ENCODE peak calls at places on chromosomes 11 and 22, in nine cellular contexts. D is dorsolateral prefrontal cortex; B is cardiac muscle cell; U is aorta; W is hepatocyte; E is AG04450; F is right cardiac atrium; C is CD8-positive, alpha-beta T cell; P is OCI-LY7. V is an unnamed sample.

GRCh38 chr11:103420593-103420992 is 311.4 kb downstream of the DYNC2H1 start:
- DNase-seq in D (no peak), B (no peak), U (no peak), W (no peak), E (no peak), F (no peak), C (no peak), P (no peak), V (no peak)

GRCh38 chr22:38262051-38262795 is 10.6 kb downstream of the TMEM184B start:
- DNase-seq in D (peak; percentile 76), B (no peak), U (peak; percentile 61), W (no peak), E (no peak), F (peak; percentile 81), C (peak; percentile 42), P (peak; percentile 64), V (peak; percentile 83)

GRCh38 chr22:24244144-24244787 is 616 bp downstream of the GGT5 start:
- DNase-seq in D (no peak), B (peak; percentile 83), U (peak; percentile 54), W (no peak), E (no peak), F (peak; percentile 80), C (no peak), P (peak; percentile 30), V (no peak)

GRCh38 chr11:64859542-64860414 is 15.3 kb upstream of the CDC42BPG start:
- DNase-seq in D (no peak), B (no peak), U (no peak), W (no peak), E (no peak), F (peak; percentile 58), C (peak; percentile 72), P (peak; percentile 85), V (peak; percentile 98)

GRCh38 chr11:35937751-35938150 is 6.1 kb upstream of the LDLRAD3 start:
- DNase-seq in D (no peak), B (no peak), U (no peak), W (no peak), E (no peak), F (no peak), C (no peak), P (no peak), V (no peak)

GRCh38 chr11:108698844-108699642 is 34.2 kb downstream of the DDX10 start:
- DNase-seq in D (no peak), B (no peak), U (no peak), W (no peak), E (no peak), F (no peak), C (no peak), P (no peak), V (peak; percentile 40)

GRCh38 chr22:19196841-19197612 is 18.5 kb upstream of the SLC25A1 start:
- DNase-seq in D (no peak), B (no peak), U (no peak), W (no peak), E (no peak), F (no peak), C (no peak), P (no peak), V (no peak)

GRCh38 chr11:120306519-120307242 is 18.4 kb upstream of the TLCD5 start:
- DNase-seq in D (no peak), B (peak; percentile 85), U (peak; percentile 72), W (peak; percentile 81), E (peak; percentile 63), F (no peak), C (no peak), P (no peak), V (no peak)

DNA sequence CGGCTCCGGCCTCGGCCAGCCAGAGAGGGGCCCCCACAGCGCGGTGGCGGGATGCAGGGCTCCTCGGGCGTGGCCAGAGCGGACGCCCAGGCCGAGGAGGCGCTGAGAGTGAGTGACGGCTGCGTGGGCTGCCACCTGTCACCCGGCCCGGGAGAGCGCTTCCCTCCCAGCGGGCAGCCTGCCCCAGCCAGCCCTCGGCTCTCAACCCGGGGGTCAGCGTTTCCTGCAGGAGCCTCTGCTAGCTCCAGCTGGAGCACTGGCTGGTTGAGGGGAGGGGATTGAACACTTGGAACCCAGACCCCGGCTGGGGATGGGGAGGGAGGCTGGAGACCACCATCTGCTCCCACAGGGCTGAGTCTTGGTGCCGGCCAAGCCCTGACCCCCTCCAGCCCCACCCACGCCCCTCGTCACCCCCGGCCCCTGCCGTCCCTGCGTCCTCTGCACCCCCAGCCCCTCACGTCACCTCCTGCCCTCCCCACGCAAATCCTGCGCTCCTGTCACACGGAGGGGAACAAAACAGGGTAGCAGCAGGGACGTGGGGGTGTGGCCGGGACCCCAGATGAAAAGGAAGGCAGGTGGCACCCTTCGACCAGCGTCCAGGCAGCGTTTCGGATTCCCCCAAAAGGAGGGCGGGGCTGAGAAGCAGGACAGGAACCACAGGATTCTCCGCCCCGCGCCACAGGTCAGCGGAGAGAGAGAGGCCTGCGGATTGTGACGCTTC is 156.9 kb downstream of the BRD1 start:
- DNase-seq in D (no peak), B (no peak), U (peak; percentile 46), W (no peak), E (no peak), F (no peak), C (no peak), P (no peak), V (no peak)
- H3K4me3 ChIP-seq in D (peak overlapping the region; percentile 41), B (peak overlapping the region; percentile 16), U (no peak overlapping the region), W (no peak overlapping the region), E (no peak overlapping the region), F (peak overlapping the region; percentile 27), C (peak overlapping the region; percentile 48), P (no peak overlapping the region), V (no peak overlapping the region)

DNA sequence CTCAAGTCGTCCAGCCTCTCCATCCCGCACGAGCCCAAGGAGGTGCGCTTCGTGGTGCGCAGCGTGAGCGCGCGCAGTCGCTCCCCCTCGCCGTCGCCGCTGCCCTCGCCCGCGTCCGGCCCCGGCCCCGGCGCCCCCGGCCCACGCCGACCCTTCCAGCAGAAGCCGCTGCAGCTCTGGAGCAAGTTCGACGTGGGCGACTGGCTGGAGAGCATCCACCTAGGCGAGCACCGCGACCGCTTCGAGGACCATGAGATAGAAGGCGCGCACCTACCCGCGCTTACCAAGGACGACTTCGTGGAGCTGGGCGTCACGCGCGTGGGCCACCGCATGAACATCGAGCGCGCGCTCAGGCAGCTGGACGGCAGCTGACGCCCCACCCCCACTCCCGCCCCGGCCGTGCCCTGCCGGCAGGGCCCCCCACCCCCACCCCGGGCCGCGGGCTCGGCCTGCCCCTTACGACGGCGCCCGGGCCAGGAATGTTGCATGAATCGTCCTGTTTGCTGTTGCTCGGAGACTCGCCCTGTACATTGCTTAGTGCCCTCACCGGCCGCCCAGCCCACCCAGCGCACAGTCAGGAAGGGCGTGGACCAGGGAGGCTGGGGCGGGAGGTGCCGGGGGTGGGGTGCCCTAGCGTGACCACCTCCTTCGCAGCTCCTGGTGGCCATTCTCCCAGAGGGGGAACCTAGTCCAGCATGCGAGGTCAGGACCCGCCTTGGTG is 6.9 kb upstream of the ACR start:
- DNase-seq in D (peak; percentile 46), B (peak; percentile 12), U (no peak), W (no peak), E (no peak), F (peak; percentile 73), C (no peak), P (no peak), V (no peak)
- H3K4me3 ChIP-seq in D (no peak overlapping the region), B (no peak overlapping the region), U (no peak overlapping the region), W (no peak overlapping the region), E (no peak overlapping the region), F (no peak overlapping the region), C (no peak overlapping the region), P (no peak overlapping the region), V (no peak overlapping the region)

GRCh38 chr11:9577551-9577950 is 4.1 kb downstream of the WEE1 start:
- DNase-seq in D (no peak), B (peak; percentile 67), U (no peak), W (no peak), E (no peak), F (no peak), C (no peak), P (peak; percentile 46), V (peak; percentile 38)

GRCh38 chr11:9575531-9576240 is 2.2 kb downstream of the WEE1 start:
- DNase-seq in D (no peak), B (no peak), U (no peak), W (no peak), E (no peak), F (no peak), C (no peak), P (peak; percentile 55), V (no peak)

GRCh38 chr11:9574806-9575530 is 1.5 kb downstream of the WEE1 start:
- DNase-seq in D (no peak), B (peak; percentile 92), U (peak; percentile 63), W (peak; percentile 89), E (peak; percentile 56), F (peak; percentile 72), C (no peak), P (no peak), V (peak; percentile 43)

GRCh38 chr11:9574556-9574805 is 1.0 kb downstream of the WEE1 start:
- DNase-seq in D (no peak), B (peak; percentile 55), U (no peak), W (no peak), E (no peak), F (peak; percentile 81), C (no peak), P (no peak), V (peak; percentile 37)

GRCh38 chr11:9577032-9577431 is 3.6 kb downstream of the WEE1 start:
- DNase-seq in D (no peak), B (peak; percentile 58), U (no peak), W (no peak), E (no peak), F (no peak), C (no peak), P (no peak), V (no peak)
- H3K4me3 ChIP-seq in D (no peak overlapping the region), B (peak overlapping the region; percentile 53), U (peak overlapping the region; percentile 97), W (peak overlapping the region; percentile 20), E (peak overlapping the region; percentile 82), F (peak overlapping the region; percentile 86), C (no peak overlapping the region), P (peak overlapping the region; percentile 99), V (peak overlapping the region; percentile 97)

DNA sequence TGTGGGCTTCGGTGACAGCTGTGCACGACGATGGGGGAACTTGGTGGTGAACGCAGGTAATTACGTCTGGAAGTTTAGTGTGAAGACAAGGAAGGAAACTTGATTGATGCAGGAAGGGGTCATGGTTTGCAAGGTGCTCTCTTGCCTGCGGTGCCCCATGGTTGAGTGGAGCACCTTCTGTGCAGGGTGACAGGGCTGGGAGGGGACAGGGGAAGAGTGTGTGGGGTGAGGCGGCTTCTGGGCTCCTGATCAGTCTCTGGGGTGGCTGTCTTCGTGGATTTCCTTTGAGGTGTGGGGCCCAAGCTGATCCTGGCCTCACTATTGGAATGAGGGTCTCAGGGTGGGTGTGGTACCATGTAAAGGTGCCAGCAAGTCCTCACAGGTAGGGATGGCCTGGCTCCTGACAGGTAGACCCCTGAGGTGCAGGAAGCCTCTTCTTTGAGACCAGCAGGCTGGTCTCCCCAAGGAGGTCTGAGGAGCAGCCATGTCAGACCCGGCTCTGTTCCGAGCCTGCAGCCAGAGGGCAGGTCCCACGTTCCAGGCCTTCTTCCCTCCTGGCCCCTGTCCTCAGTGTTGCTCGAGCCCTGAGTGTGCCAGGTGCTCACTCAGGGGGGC is 1020.1 kb downstream of the TBC1D22A start:
- DNase-seq in D (no peak), B (no peak), U (no peak), W (no peak), E (no peak), F (no peak), C (no peak), P (no peak), V (no peak)
- H3K4me3 ChIP-seq in D (no peak overlapping the region), B (no peak overlapping the region), U (no peak overlapping the region), W (no peak overlapping the region), E (no peak overlapping the region), F (no peak overlapping the region), C (no peak overlapping the region), P (no peak overlapping the region), V (no peak overlapping the region)

V was measured in GM12865.